ENCODE peak calls at places on chromosome 20, in nine cellular contexts. T is pancreas, O is SK-N-SH, N is heart left ventricle, X is hepatocyte, U is right atrium auricular region, K is heart right ventricle, C is ascending aorta, W is psoas muscle. V is an unnamed sample.

GRCh38 chr20:50788045-50788867 is 6.6 kb upstream of the BCAS4 start:
- DNase-seq in O (peak; percentile 57), W (peak; percentile 40), N (no peak), T (peak; percentile 48), U (no peak), K (no peak), X (peak; percentile 73), C (no peak), V (no peak)

GRCh38 chr20:38870733-38871559 is 55.3 kb upstream of the FAM83D start:
- DNase-seq in X (peak; percentile 17), N (no peak), O (no peak), U (no peak), T (no peak), C (no peak), K (no peak), W (no peak), V (no peak)

GRCh38 chr20:33472868-33473267 is 17.0 kb upstream of the CBFA2T2 start:
- DNase-seq in K (no peak), W (no peak), O (no peak), C (no peak), T (no peak), U (no peak), X (no peak), N (no peak), V (no peak)

GRCh38 chr20:10556519-10557083 is 117.2 kb downstream of the JAG1 start:
- DNase-seq in U (no peak), X (no peak), O (no peak), T (no peak), C (no peak), K (no peak), W (no peak), N (no peak), V (no peak)

GRCh38 chr20:38748863-38749153 is 548 bp downstream of the ACTR5 start:
- DNase-seq in C (no peak), U (no peak), T (no peak), X (no peak), K (no peak), N (no peak), O (no peak), W (no peak), V (no peak)

GRCh38 chr20:24987244-24987643 is 5.3 kb downstream of the APMAP start:
- DNase-seq in N (no peak), K (no peak), C (peak; percentile 19), X (no peak), U (peak; percentile 9), T (no peak), O (no peak), W (no peak), V (no peak)

GRCh38 chr20:11807070-11807741 is 110.5 kb upstream of the BTBD3 start:
- DNase-seq in N (no peak), K (no peak), U (no peak), O (no peak), C (no peak), T (no peak), W (no peak), X (no peak), V (no peak)

GRCh38 chr20:49993301-49993751 is 10.5 kb downstream of the SNAI1 start:
- DNase-seq in C (no peak), X (no peak), T (no peak), O (no peak), W (no peak), K (no peak), N (no peak), U (no peak), V (no peak)

GRCh38 chr20:7967199-7967844 is 27.1 kb upstream of the HAO1 start:
- DNase-seq in O (no peak), U (no peak), W (no peak), N (no peak), X (no peak), T (no peak), C (no peak), K (no peak), V (no peak)

GRCh38 chr20:6515261-6515660 is 252.2 kb upstream of the BMP2 start:
- DNase-seq in O (no peak), X (no peak), T (no peak), K (no peak), W (no peak), C (no peak), U (no peak), N (no peak), V (no peak)

GRCh38 chr20:1199981-1200380 is 3.3 kb upstream of the C20orf202 start:
- DNase-seq in U (no peak), K (no peak), C (no peak), T (no peak), O (no peak), X (no peak), W (no peak), N (no peak), V (no peak)

GRCh38 chr20:35478804-35479472 is 23.5 kb downstream of the CEP250 start:
- DNase-seq in T (no peak), C (peak; percentile 62), O (no peak), K (peak; percentile 17), W (no peak), U (no peak), N (no peak), X (no peak), V (no peak)

GRCh38 chr20:34052414-34052813 is 58.7 kb downstream of the RALY start:
- DNase-seq in X (no peak), U (no peak), O (no peak), K (no peak), N (no peak), W (no peak), C (no peak), T (no peak), V (no peak)

GRCh38 chr20:6699931-6700562 is 67.4 kb upstream of the BMP2 start:
- DNase-seq in U (no peak), O (no peak), N (no peak), W (no peak), T (no peak), C (no peak), K (no peak), X (no peak), V (no peak)

GRCh38 chr20:32605167-32605656 is 20.1 kb upstream of the NOL4L start:
- DNase-seq in K (no peak), W (no peak), C (no peak), T (no peak), X (peak; percentile 56), O (no peak), U (no peak), N (no peak), V (no peak)

GRCh38 chr20:41424025-41424424 is 57.4 kb upstream of the EMILIN3 start:
- DNase-seq in X (no peak), K (no peak), O (no peak), U (no peak), N (no peak), W (no peak), C (no peak), T (no peak), V (no peak)

GRCh38 chr20:41424546-41424945 is 57.9 kb upstream of the EMILIN3 start:
- DNase-seq in C (no peak), T (no peak), W (no peak), O (no peak), X (no peak), K (no peak), U (no peak), N (no peak), V (no peak)

GRCh38 chr20:41426361-41426900 is 59.8 kb upstream of the EMILIN3 start:
- DNase-seq in C (no peak), T (no peak), W (no peak), U (no peak), X (no peak), O (no peak), K (no peak), N (no peak), V (no peak)

GRCh38 chr20:41425180-41425884 is 58.7 kb upstream of the EMILIN3 start:
- DNase-seq in N (no peak), T (no peak), W (no peak), O (no peak), C (no peak), K (no peak), X (no peak), U (no peak), V (no peak)

DNA sequence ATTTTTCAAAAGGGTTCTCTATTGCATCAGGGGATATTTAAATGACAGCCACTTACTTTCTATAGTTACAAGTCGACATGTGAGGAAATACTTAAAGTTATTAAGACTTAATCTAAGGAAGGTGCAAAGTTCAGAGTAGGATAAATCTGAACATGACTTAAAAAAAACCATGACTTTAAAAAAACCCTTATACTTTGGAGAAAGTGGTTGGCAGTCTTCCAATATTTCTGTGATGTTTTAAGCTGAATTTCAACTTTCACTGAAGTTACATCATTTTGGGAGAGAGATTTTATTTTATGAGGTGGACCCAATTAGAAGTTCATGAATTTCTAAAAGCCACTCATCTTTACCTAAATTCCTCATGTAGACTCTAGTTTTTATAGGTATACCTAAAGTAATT is 56.4 kb upstream of the EMILIN3 start:
- DNase-seq in W (no peak), U (no peak), N (no peak), T (no peak), O (no peak), K (no peak), C (no peak), X (no peak), V (no peak)
- H3K36me3 ChIP-seq in W (peaks cover 12% of the 10 kb centered on the region), U (peaks cover 59% of the 10 kb centered on the region), N (no peaks in the 10 kb centered on the region), T (peaks cover 14% of the 10 kb centered on the region), O (peaks cover 87% of the 10 kb centered on the region), K (peaks cover 89% of the 10 kb centered on the region), C (peaks cover 34% of the 10 kb centered on the region), X (peaks cover 6% of the 10 kb centered on the region), V (peaks cover 19% of the 10 kb centered on the region)

GRCh38 chr20:51801220-51801991 is 915 bp downstream of the SALL4 start:
- DNase-seq in U (no peak), N (no peak), W (no peak), C (no peak), K (no peak), T (peak; percentile 21), O (peak; percentile 81), X (peak; percentile 48), V (no peak)
- TF ChIP-seq CTCF in U (no peak), N (no peak), W (no peak), C (no peak), K (no peak), T (no peak), O (peak; percentile 35), X (peak; percentile 40), V (no peak)

DNA sequence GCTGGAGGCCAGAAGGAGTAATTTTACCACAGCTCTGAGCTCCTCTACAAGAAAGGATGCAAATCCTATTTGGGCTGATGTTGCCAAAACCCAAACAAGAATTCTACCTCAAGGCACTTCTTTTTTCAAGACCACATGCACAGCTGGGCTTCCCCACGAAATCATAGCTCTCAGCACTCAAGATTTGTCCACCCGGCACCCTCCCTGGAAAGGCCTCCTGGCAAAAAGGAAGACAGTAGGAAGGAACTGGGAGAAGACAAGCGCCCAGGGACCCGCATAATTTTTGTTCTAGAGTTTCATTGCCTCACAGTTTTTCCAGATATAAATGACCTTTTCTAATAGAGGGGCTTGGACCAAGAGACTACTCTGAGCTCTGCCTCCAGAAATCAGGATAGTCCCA is 90.5 kb downstream of the BANF2 start:
- DNase-seq in T (no peak), C (no peak), O (no peak), W (peak; percentile 22), U (no peak), N (no peak), K (no peak), X (no peak), V (no peak)
- H3K27me3 ChIP-seq in T (no peaks in the 10 kb centered on the region), C (no peaks in the 10 kb centered on the region), O (peaks cover 4% of the 10 kb centered on the region), W (no peaks in the 10 kb centered on the region), U (no peaks in the 10 kb centered on the region), N (no peaks in the 10 kb centered on the region), K (no peaks in the 10 kb centered on the region), X (no peaks in the 10 kb centered on the region), V (no peaks in the 10 kb centered on the region)

DNA sequence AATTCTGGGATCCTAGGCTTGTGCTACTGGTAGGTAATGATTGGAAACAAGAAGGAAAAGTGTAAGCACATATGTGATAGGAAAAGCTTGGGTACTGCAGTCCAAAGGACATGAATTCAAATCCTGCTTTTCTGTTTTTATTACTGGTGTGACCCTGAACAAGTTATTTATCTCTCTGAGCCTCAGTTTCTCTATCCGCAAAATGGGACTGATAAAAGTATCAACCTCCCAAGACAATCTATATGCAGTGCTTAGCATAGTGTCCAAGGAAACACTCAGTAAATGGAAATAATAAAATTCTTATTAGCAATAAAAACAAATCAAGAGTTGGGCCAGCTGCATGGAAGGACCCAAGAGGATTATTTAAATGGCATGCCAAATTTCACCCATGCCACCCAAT is 108.5 kb downstream of the ZMYND8 start:
- DNase-seq in U (no peak), C (no peak), K (no peak), T (no peak), W (no peak), O (no peak), X (no peak), N (no peak), V (no peak)
- H3K36me3 ChIP-seq in U (peaks cover 52% of the 10 kb centered on the region), C (peaks cover 18% of the 10 kb centered on the region), K (peaks cover 99% of the 10 kb centered on the region), T (peaks cover 8% of the 10 kb centered on the region), W (peaks cover 12% of the 10 kb centered on the region), O (peaks cover 51% of the 10 kb centered on the region), X (peaks cover 8% of the 10 kb centered on the region), N (no peaks in the 10 kb centered on the region), V (peaks cover 46% of the 10 kb centered on the region)

V was measured in GM06990.